ENCODE peak calls at places on chromosomes 12 and 14, in seven cellular contexts. L, Z, U, S, A, O and H are unnamed samples.

GRCh38 chr14:50237448-50237847 is 6.1 kb upstream of the SOS2 start:
- DNase-seq in L (no peak), Z (no peak), U (no peak), S (no peak), A (no peak), O (no peak), H (no peak)

GRCh38 chr12:127191124-127191523 is 1075.8 kb upstream of the TMEM132C start:
- DNase-seq in L (no peak), Z (no peak), U (no peak), S (peak; percentile 56), A (no peak), O (no peak), H (peak; percentile 53)

GRCh38 chr14:38791862-38792261 is 311.2 kb downstream of the SEC23A start:
- DNase-seq in L (no peak), Z (no peak), U (no peak), S (no peak), A (no peak), O (no peak), H (no peak)

GRCh38 chr14:87863047-87863446 is 129.9 kb downstream of the GALC start:
- DNase-seq in L (no peak), Z (no peak), U (no peak), S (no peak), A (no peak), O (no peak), H (no peak)

GRCh38 chr14:54567634-54568561 is 970 bp downstream of the SAMD4A start:
- DNase-seq in L (peak; percentile 57), Z (peak; percentile 42), U (peak; percentile 61), S (no peak), A (peak; percentile 61), O (peak; percentile 29), H (no peak)

GRCh38 chr12:15496738-15497137 is 174.4 kb downstream of the PTPRO start:
- DNase-seq in L (no peak), Z (no peak), U (no peak), S (no peak), A (no peak), O (no peak), H (no peak)

GRCh38 chr12:5554711-5555110 is 122.8 kb downstream of the NTF3 start:
- DNase-seq in L (no peak), Z (no peak), U (no peak), S (peak; percentile 71), A (no peak), O (no peak), H (peak; percentile 48)

GRCh38 chr14:78530078-78530477 is 359.9 kb downstream of the NRXN3 start:
- DNase-seq in L (no peak), Z (no peak), U (peak; percentile 35), S (no peak), A (no peak), O (peak; percentile 29), H (no peak)

GRCh38 chr14:68141531-68142088 is 322.0 kb downstream of the RAD51B start:
- DNase-seq in L (no peak), Z (no peak), U (no peak), S (no peak), A (no peak), O (no peak), H (peak; percentile 60)